ENCODE peak calls at places on chromosomes 5 and 9, in six cellular contexts. M, H, A, K, U and R are unnamed samples.
A peak's percentile ranks its signal among the peaks of the same experiment; 100 is the strongest.

GRCh38 chr9:137707361-137707760 is 88.6 kb downstream of the EHMT1 start:
- DNase-seq in M (no peak), H (peak; percentile 48), A (no peak), K (no peak), U (no peak), R (no peak)

GRCh38 chr5:3266861-3267260 is 328.8 kb upstream of the IRX1 start:
- DNase-seq in M (no peak), H (no peak), A (no peak), K (no peak), U (no peak), R (no peak)

GRCh38 chr5:64831996-64832395 is 63.3 kb downstream of the CWC27 start:
- DNase-seq in M (no peak), H (no peak), A (no peak), K (no peak), U (no peak), R (no peak)

GRCh38 chr5:34411470-34412346 is 244.4 kb upstream of the RAI14 start:
- DNase-seq in M (no peak), H (no peak), A (no peak), K (no peak), U (no peak), R (no peak)

GRCh38 chr9:137688725-137689124 is 69.9 kb downstream of the EHMT1 start:
- DNase-seq in M (no peak), H (no peak), A (no peak), K (no peak), U (peak; percentile 12), R (no peak)

GRCh38 chr9:69131682-69132081 is 42.4 kb upstream of the TJP2 start:
- DNase-seq in M (no peak), H (peak; percentile 75), A (no peak), K (no peak), U (no peak), R (no peak)

GRCh38 chr9:70218767-70219166 is 40.0 kb upstream of the SMC5 start:
- DNase-seq in M (no peak), H (peak; percentile 48), A (no peak), K (no peak), U (no peak), R (no peak)

GRCh38 chr9:112361602-112362001 is 18.3 kb upstream of the HSDL2 start:
- DNase-seq in M (no peak), H (no peak), A (no peak), K (no peak), U (no peak), R (peak; percentile 70)

GRCh38 chr9:137366445-137366810 is 56.5 kb downstream of the EXD3 start:
- DNase-seq in M (no peak), H (no peak), A (no peak), K (no peak), U (no peak), R (no peak)

GRCh38 chr9:133117271-133118178 is 3.5 kb downstream of the RALGDS start:
- DNase-seq in M (peak; percentile 69), H (no peak), A (no peak), K (no peak), U (peak; percentile 77), R (no peak)

GRCh38 chr5:96033116-96033515 is 71.5 kb upstream of the ELL2 start:
- DNase-seq in M (no peak), H (no peak), A (no peak), K (no peak), U (no peak), R (no peak)

GRCh38 chr9:8437878-8438277 is 638.3 kb upstream of the DMAC1 start:
- DNase-seq in M (no peak), H (no peak), A (no peak), K (no peak), U (no peak), R (no peak)

GRCh38 chr5:88786217-88786560 is 96.8 kb downstream of the MEF2C start:
- DNase-seq in M (no peak), H (peak; percentile 20), A (no peak), K (no peak), U (no peak), R (no peak)

GRCh38 chr5:104045987-104046386 is 483.4 kb upstream of the NUDT12 start:
- DNase-seq in M (no peak), H (no peak), A (no peak), K (no peak), U (no peak), R (no peak)

GRCh38 chr5:1661831-1662558 is 137.6 kb downstream of the MRPL36 start:
- DNase-seq in M (no peak), H (no peak), A (peak; percentile 2), K (no peak), U (no peak), R (no peak)

GRCh38 chr5:61332891-61333350 is 863 bp downstream of the ZSWIM6 start:
- DNase-seq in M (peak; percentile 79), H (peak; percentile 78), A (peak; percentile 37), K (no peak), U (peak; percentile 60), R (peak; percentile 38)